ENCODE peak calls at places on chromosomes 1 and 21, in nine cellular contexts. D is CD8-positive, alpha-beta T cell; L is dorsolateral prefrontal cortex; S is HL-60; Y is fibroblast of lung; K is cardiac muscle cell; N is CD4-positive, alpha-beta T cell; X is right atrium auricular region; B is coronary artery. U is an unnamed sample.

GRCh38 chr1:36582066-36582755 is 99.5 kb upstream of the CSF3R start:
- DNase-seq in D (no peak), L (no peak), S (no peak), Y (no peak), K (no peak), N (no peak), X (no peak), B (no peak), U (no peak)

GRCh38 chr1:62384276-62385005 is 52.4 kb upstream of the USP1 start:
- DNase-seq in D (no peak), L (no peak), S (no peak), Y (peak), K (peak), N (no peak), X (no peak), B (no peak), U (no peak)

GRCh38 chr1:48021792-48022191 is 24.6 kb upstream of the TRABD2B start:
- DNase-seq in D (no peak), L (no peak), S (no peak), Y (no peak), K (no peak), N (no peak), X (no peak), B (no peak), U (no peak)

GRCh38 chr1:103514920-103515503 is 10.5 kb upstream of the RNPC3 start:
- DNase-seq in D (no peak), L (no peak), S (no peak), Y (peak), K (peak), N (no peak), X (no peak), B (no peak), U (no peak)

GRCh38 chr1:77545970-77546369 is 136.5 kb downstream of the ZZZ3 start:
- DNase-seq in D (no peak), L (no peak), S (no peak), Y (no peak), K (peak), N (no peak), X (no peak), B (no peak), U (no peak)

GRCh38 chr1:114718661-114719423 is 2.3 kb upstream of the NRAS start:
- DNase-seq in D (no peak), L (no peak), S (no peak), Y (peak), K (no peak), N (no peak), X (no peak), B (no peak), U (no peak)

GRCh38 chr1:40985875-40986274 is 6.4 kb downstream of the CTPS1 start:
- DNase-seq in D (no peak), L (no peak), S (no peak), Y (no peak), K (no peak), N (no peak), X (no peak), B (no peak), U (no peak)

GRCh38 chr1:226401407-226402303 is 6.2 kb downstream of the PARP1 start:
- DNase-seq in D (no peak), L (no peak), S (no peak), Y (no peak), K (no peak), N (no peak), X (no peak), B (no peak), U (no peak)

GRCh38 chr1:24860841-24861240 is 69.2 kb downstream of the RUNX3 start:
- DNase-seq in D (no peak), L (no peak), S (no peak), Y (no peak), K (no peak), N (no peak), X (no peak), B (no peak), U (peak)

GRCh38 chr1:234961468-234962339 is 166.9 kb downstream of the TOMM20 start:
- DNase-seq in D (no peak), L (no peak), S (no peak), Y (peak), K (peak), N (no peak), X (peak), B (peak), U (no peak)

GRCh38 chr1:37064059-37064458 is 29.7 kb upstream of the GRIK3 start:
- DNase-seq in D (no peak), L (no peak), S (no peak), Y (no peak), K (no peak), N (no peak), X (no peak), B (no peak), U (no peak)

GRCh38 chr1:20654104-20654690 is 7.0 kb downstream of the DDOST start:
- DNase-seq in D (no peak), L (peak), S (no peak), Y (peak), K (no peak), N (no peak), X (no peak), B (no peak), U (no peak)

GRCh38 chr1:202362212-202362611 is 13.7 kb downstream of the PPP1R12B start:
- DNase-seq in D (no peak), L (no peak), S (no peak), Y (no peak), K (no peak), N (no peak), X (no peak), B (no peak), U (no peak)

GRCh38 chr1:42012852-42013251 is 94.1 kb upstream of the HIVEP3 start:
- DNase-seq in D (no peak), L (no peak), S (no peak), Y (no peak), K (no peak), N (no peak), X (no peak), B (no peak), U (no peak)

GRCh38 chr1:5713101-5713820 is 279.0 kb downstream of the NPHP4 start:
- DNase-seq in D (no peak), L (no peak), S (no peak), Y (no peak), K (no peak), N (no peak), X (no peak), B (no peak), U (peak)

GRCh38 chr1:170661646-170662411 is 2.1 kb upstream of the PRRX1 start:
- DNase-seq in D (no peak), L (no peak), S (no peak), Y (peak), K (peak), N (no peak), X (no peak), B (no peak), U (no peak)

GRCh38 chr1:221726331-221726692 is 15.6 kb downstream of the DUSP10 start:
- DNase-seq in D (no peak), L (no peak), S (no peak), Y (no peak), K (no peak), N (no peak), X (no peak), B (no peak), U (no peak)

GRCh38 chr21:38768385-38769071 is 37.2 kb upstream of the ETS2 start:
- DNase-seq in D (no peak), L (no peak), S (no peak), Y (peak), K (peak), N (no peak), X (no peak), B (no peak), U (no peak)

GRCh38 chr1:203126866-203127671 is 457 bp upstream of the ADORA1 start:
- DNase-seq in D (no peak), L (no peak), S (no peak), Y (no peak), K (peak), N (no peak), X (peak), B (peak), U (no peak)

GRCh38 chr1:53660666-53661065 is 78.3 kb downstream of the GLIS1 start:
- DNase-seq in D (no peak), L (no peak), S (no peak), Y (no peak), K (no peak), N (no peak), X (no peak), B (no peak), U (no peak)

GRCh38 chr21:45295576-45296365 is 8.1 kb upstream of the POFUT2 start:
- DNase-seq in D (no peak), L (no peak), S (no peak), Y (peak), K (no peak), N (no peak), X (peak), B (peak), U (peak)

GRCh38 chr1:110212165-110213142 is 2.3 kb downstream of the KCNC4 start:
- DNase-seq in D (no peak), L (no peak), S (no peak), Y (no peak), K (peak), N (no peak), X (no peak), B (no peak), U (no peak)

DNA sequence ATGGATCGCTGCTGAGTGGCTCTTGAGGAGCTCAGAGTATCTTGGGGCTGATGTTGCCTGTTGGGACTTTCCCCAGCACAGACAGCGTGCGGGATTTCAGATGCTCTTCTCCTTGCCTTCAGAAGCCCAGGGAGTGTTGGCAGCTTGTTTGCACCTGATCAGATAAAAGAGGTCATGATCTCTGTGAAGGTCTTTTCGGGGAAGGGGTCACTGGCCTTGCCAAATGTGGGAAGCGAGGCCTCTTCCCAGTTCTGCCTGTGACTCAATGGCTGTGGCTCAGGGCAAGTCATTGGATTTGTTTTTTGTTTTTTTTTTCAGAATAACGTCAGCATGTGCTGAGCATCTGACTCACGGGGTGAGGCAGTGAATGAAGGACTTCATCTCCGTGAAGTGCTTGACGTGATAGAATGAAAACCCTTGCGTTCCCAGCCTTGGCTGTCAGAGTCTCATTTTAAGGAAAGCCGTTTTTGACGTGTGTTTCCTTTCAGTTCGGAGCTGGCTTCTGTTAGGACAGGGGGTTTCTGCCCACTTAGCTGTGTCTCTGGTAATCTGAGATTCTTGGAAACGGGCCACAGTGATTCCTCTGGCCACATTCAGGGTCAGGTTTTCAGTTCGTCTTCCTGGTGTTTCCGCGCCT is 46.7 kb downstream of the GALNT2 start:
- DNase-seq in D (no peak), L (no peak), S (no peak), Y (peak), K (peak), N (no peak), X (peak), B (no peak), U (peak)
- H3K27ac ChIP-seq in D (no peak), L (no peak), S (no peak), Y (peak), K (peak), N (no peak), X (peak), B (peak), U (peak)

GRCh38 chr21:26840912-26841311 is 4.3 kb downstream of the ADAMTS1 start:
- DNase-seq in D (no peak), L (no peak), S (no peak), Y (peak), K (peak), N (no peak), X (peak), B (peak), U (peak)
- TF ChIP-seq CTCF in D (no peak), L (no peak), S (no peak), Y (no peak), K (no peak), N (no peak), X (no peak), B (no peak), U (no peak)

GRCh38 chr1:231508497-231508896 is 20.0 kb upstream of the TSNAX start:
- DNase-seq in D (no peak), L (no peak), S (no peak), Y (peak), K (peak), N (no peak), X (no peak), B (no peak), U (no peak)
- H3K27ac ChIP-seq in D (no peak), L (no peak), S (no peak), Y (no peak), K (no peak), N (no peak), X (no peak), B (no peak), U (no peak)

DNA sequence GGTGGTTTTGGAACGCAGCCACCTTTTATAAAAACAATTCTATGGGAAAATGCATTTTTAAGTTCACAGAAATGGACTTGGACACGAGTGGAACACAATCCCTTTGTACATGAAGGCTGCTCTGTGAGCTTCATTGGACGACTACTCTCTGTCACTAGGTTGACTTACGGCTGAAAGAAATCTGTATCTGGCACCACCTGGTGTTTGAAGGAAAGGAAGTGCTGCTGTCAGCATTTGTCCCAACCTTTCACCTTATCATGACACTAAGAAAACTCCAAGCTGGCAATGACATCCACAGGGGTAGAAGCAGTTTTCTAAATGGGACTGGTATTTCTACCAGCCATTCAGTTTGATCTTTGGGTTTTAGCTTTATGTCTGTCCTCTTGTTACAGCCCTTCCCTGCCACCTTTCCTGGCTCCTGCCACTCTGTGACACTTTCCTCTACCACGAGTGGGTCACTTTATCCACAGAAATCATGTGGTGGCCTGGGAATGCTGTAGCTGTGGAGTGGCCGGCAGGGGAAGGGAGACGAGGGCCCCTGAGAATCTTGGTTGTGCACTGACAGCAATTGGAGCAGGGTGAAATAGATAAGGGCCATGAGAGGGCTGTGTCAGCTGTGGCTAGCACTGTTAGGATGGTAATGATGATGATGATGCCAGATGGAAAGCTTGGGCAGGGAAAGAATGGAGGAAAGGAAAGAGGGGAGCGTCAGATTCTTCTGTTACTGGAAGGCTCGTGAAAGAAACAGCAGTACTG is 85.2 kb downstream of the TBX19 start:
- DNase-seq in D (no peak), L (no peak), S (no peak), Y (no peak), K (no peak), N (no peak), X (no peak), B (no peak), U (no peak)
- TF ChIP-seq CTCF in D (no peak), L (no peak), S (no peak), Y (no peak), K (no peak), N (peak), X (no peak), B (no peak), U (no peak)

U was measured in tibial artery.